ENCODE peak calls at places on chromosomes 7 and 10, in six cellular contexts. F is AG04449, S is brain microvascular endothelial cell, Z is hippocampal formation, R is amniotic stem cell, G is GM23248. W is an unnamed sample.

GRCh38 chr10:91694170-91694794 is 61.4 kb upstream of the PPP1R3C start:
- DNase-seq in Z (no peak), G (peak; percentile 67), R (peak; percentile 3), S (peak; percentile 49), F (no peak), W (peak; percentile 40)

GRCh38 chr10:31479752-31480151 is 160.7 kb downstream of the ZEB1 start:
- DNase-seq in G (peak; percentile 28), Z (no peak), S (no peak), R (no peak), F (no peak), W (peak; percentile 10)

GRCh38 chr10:88233870-88234269 is 349.2 kb downstream of the RNLS start:
- DNase-seq in Z (no peak), R (no peak), F (no peak), S (no peak), G (no peak), W (no peak)

GRCh38 chr7:12607134-12607533 is 36.6 kb downstream of the SCIN start:
- DNase-seq in F (no peak), G (no peak), R (no peak), S (no peak), Z (no peak), W (peak; percentile 52)

GRCh38 chr10:61754553-61755540 is 92.1 kb downstream of the CABCOCO1 start:
- DNase-seq in G (peak; percentile 10), R (no peak), Z (no peak), S (no peak), F (no peak), W (no peak)

GRCh38 chr10:84097787-84098353 is 41.4 kb upstream of the GHITM start:
- DNase-seq in F (no peak), R (peak; percentile 10), S (no peak), G (peak; percentile 49), Z (peak; percentile 43), W (peak; percentile 19)

GRCh38 chr7:34396437-34397064 is 261.5 kb upstream of the NPSR1 start:
- DNase-seq in F (no peak), S (no peak), R (no peak), G (no peak), Z (no peak), W (no peak)

GRCh38 chr10:61830072-61830845 is 71.2 kb upstream of the ARID5B start:
- DNase-seq in R (no peak), S (no peak), F (no peak), G (no peak), Z (no peak), W (no peak)

GRCh38 chr10:129706081-129706480 is 239.0 kb downstream of the MGMT start:
- DNase-seq in G (no peak), S (no peak), F (no peak), Z (no peak), R (no peak), W (no peak)

GRCh38 chr10:80454526-80455460 is 683 bp downstream of the TSPAN14 start:
- DNase-seq in R (no peak), G (peak; percentile 62), Z (no peak), S (no peak), F (no peak), W (peak; percentile 30)

GRCh38 chr10:99430116-99430450 is 341 bp downstream of the GOT1 start:
- DNase-seq in S (no peak), F (no peak), Z (no peak), R (no peak), G (peak; percentile 63), W (no peak)

GRCh38 chr10:79359816-79360498 is 12.7 kb downstream of the PPIF start:
- DNase-seq in S (no peak), Z (no peak), F (no peak), G (no peak), R (no peak), W (no peak)

W was measured in MM.1S.